ENCODE peak calls at places on chromosomes 2 and 18, in four cellular contexts. B is NCI-H774; M is effector memory CD8-positive, alpha-beta T cell; F is ELF-1. Q is an unnamed sample.

GRCh38 chr18:50573679-50574078 is 13.8 kb downstream of the MAPK4 start:
- DNase-seq in F (no peak), B (no peak), M (no peak), Q (no peak)

GRCh38 chr2:127104166-127104660 is 2.7 kb downstream of the BIN1 start:
- DNase-seq in M (no peak), B (no peak), F (no peak), Q (no peak)

GRCh38 chr18:3062798-3063563 is 50.0 kb upstream of the LPIN2 start:
- DNase-seq in F (peak), M (peak), B (peak), Q (peak)

GRCh38 chr2:9460441-9461017 is 13.8 kb upstream of the IAH1 start:
- DNase-seq in F (no peak), M (no peak), B (no peak), Q (no peak)

GRCh38 chr2:9201185-9201891 is 5.3 kb upstream of the ASAP2 start:
- DNase-seq in B (no peak), M (no peak), F (no peak), Q (no peak)

GRCh38 chr2:240626531-240627300 is 1.4 kb downstream of the GPR35 start:
- DNase-seq in M (no peak), B (no peak), F (no peak), Q (peak)

GRCh38 chr2:43084699-43085091 is 141.7 kb downstream of the ZFP36L2 start:
- DNase-seq in F (no peak), M (no peak), B (no peak), Q (no peak)

GRCh38 chr2:224716921-224717320 is 756 bp upstream of the CCDC195 start:
- DNase-seq in M (no peak), B (no peak), F (no peak), Q (no peak)

GRCh38 chr2:151907933-151908882 is 80.0 kb upstream of the ARL5A start:
- DNase-seq in F (no peak), B (no peak), M (no peak), Q (no peak)

GRCh38 chr2:62999905-63000304 is 50.7 kb upstream of the OTX1 start:
- DNase-seq in B (no peak), M (no peak), F (no peak), Q (no peak)